ENCODE peak calls at places on chromosomes 11 and 22, in five cellular contexts. U is mammary epithelial cell, I is NCI-H2171, G is A549, X is brain pericyte. J is an unnamed sample.

GRCh38 chr22:25223269-25223850 is 3.9 kb downstream of the CRYBB2 start:
- DNase-seq in I (no peak), X (no peak), G (no peak), U (no peak), J (no peak)

GRCh38 chr11:71251159-71251721 is 1.1 kb downstream of the SHANK2 start:
- DNase-seq in X (no peak), I (no peak), U (no peak), G (peak), J (no peak)

GRCh38 chr22:44094751-44095302 is 70.7 kb downstream of the PARVB start:
- DNase-seq in I (no peak), X (no peak), G (no peak), U (no peak), J (no peak)

GRCh38 chr11:58963551-58964075 is 24.3 kb downstream of the GLYATL1 start:
- DNase-seq in X (peak), I (no peak), G (no peak), U (peak), J (no peak)

GRCh38 chr11:76977791-76978190 is 56.4 kb upstream of the B3GNT6 start:
- DNase-seq in X (no peak), I (no peak), U (no peak), G (no peak), J (no peak)

GRCh38 chr22:40588726-40589125 is 47.8 kb downstream of the MRTFA start:
- DNase-seq in X (no peak), U (peak), G (no peak), I (no peak), J (no peak)

GRCh38 chr11:122362381-122362780 is 246.4 kb upstream of the BLID start:
- DNase-seq in X (no peak), U (no peak), G (no peak), I (no peak), J (no peak)

GRCh38 chr11:73889019-73889418 is 12.2 kb downstream of the PAAF1 start:
- DNase-seq in U (peak), I (no peak), X (no peak), G (no peak), J (no peak)

GRCh38 chr11:62922653-62923371 is 1.6 kb upstream of the CHRM1 start:
- DNase-seq in I (no peak), U (no peak), G (peak), X (no peak), J (no peak)

GRCh38 chr11:36500315-36500721 is 9.8 kb downstream of the TRAF6 start:
- DNase-seq in U (peak), X (peak), I (no peak), G (peak), J (peak)

GRCh38 chr22:27663031-27663367 is 138.6 kb downstream of the MN1 start:
- DNase-seq in X (no peak), G (no peak), U (no peak), I (no peak), J (no peak)

GRCh38 chr11:123202723-123203122 is 7.7 kb upstream of the CLMP start:
- DNase-seq in X (no peak), G (no peak), U (no peak), I (no peak), J (no peak)

GRCh38 chr11:66466225-66467033 is at the start of gene PELI3:
- DNase-seq in U (peak), X (peak), I (peak), G (peak), J (peak)

J was measured in glomerular endothelial cell.